ENCODE peak calls at places on chromosomes 13 and 19, in four cellular contexts. I is adrenal gland, L is esophagus squamous epithelium, O is testis. F is an unnamed sample.

GRCh38 chr13:23822252-23822824 is 66.9 kb downstream of the MIPEP start:
- DNase-seq in L (no peak), O (no peak), I (no peak), F (no peak)

GRCh38 chr13:42525035-42525504 is 48.9 kb upstream of the TNFSF11 start:
- DNase-seq in L (no peak), I (no peak), O (no peak), F (no peak)

GRCh38 chr19:13007292-13008045 is 12.2 kb downstream of the NFIX start:
- DNase-seq in L (no peak), O (peak; percentile 75), I (no peak), F (peak; percentile 96)

GRCh38 chr19:15463865-15464371 is 426 bp downstream of the RASAL3 start:
- DNase-seq in O (no peak), I (no peak), L (peak; percentile 20), F (no peak)

GRCh38 chr19:15643387-15643786 is 2.7 kb downstream of the CYP4F3 start:
- DNase-seq in O (no peak), I (no peak), L (no peak), F (no peak)

GRCh38 chr19:3565177-3565576 is 7.6 kb upstream of the HMG20B start:
- DNase-seq in I (no peak), L (no peak), O (no peak), F (no peak)

GRCh38 chr13:44230736-44231135 is 142.9 kb upstream of the SERP2 start:
- DNase-seq in L (no peak), O (no peak), I (no peak), F (no peak)

GRCh38 chr19:6754653-6755463 is 12.4 kb downstream of the SH2D3A start:
- DNase-seq in L (no peak), O (no peak), I (no peak), F (no peak)

GRCh38 chr19:41939861-41940442 is 11.7 kb upstream of the ERFL start:
- DNase-seq in I (no peak), O (peak; percentile 21), L (no peak), F (no peak)

GRCh38 chr13:44364601-44365000 is 9.0 kb upstream of the SERP2 start:
- DNase-seq in O (no peak), I (no peak), L (no peak), F (no peak)

GRCh38 chr13:91722267-91722884 is 324.0 kb downstream of the GPC5 start:
- DNase-seq in I (no peak), O (no peak), L (no peak), F (no peak)

GRCh38 chr13:65892859-65893258 is 1337.3 kb downstream of the PCDH9 start:
- DNase-seq in L (no peak), I (no peak), O (no peak), F (no peak)

GRCh38 chr19:50050406-50051223 is 24.8 kb downstream of the ZNF473 start:
- DNase-seq in L (peak; percentile 11), O (peak; percentile 85), I (peak; percentile 78), F (peak; percentile 75)

GRCh38 chr19:7658219-7658686 is 10.6 kb upstream of the RETN start:
- DNase-seq in I (no peak), O (no peak), L (no peak), F (no peak)

GRCh38 chr19:6439743-6440142 is 6.2 kb upstream of the SLC25A41 start:
- DNase-seq in L (no peak), O (no peak), I (no peak), F (no peak)

GRCh38 chr13:72205773-72206172 is 338.8 kb upstream of the DACH1 start:
- DNase-seq in L (no peak), I (no peak), O (no peak), F (no peak)

GRCh38 chr13:41528021-41528420 is 70.7 kb downstream of the RGCC start:
- DNase-seq in L (no peak), O (no peak), I (no peak), F (no peak)

GRCh38 chr13:31882794-31883193 is 143.5 kb downstream of the RXFP2 start:
- DNase-seq in O (no peak), L (no peak), I (no peak), F (no peak)

GRCh38 chr13:40230833-40231266 is 435.6 kb downstream of the FOXO1 start:
- DNase-seq in I (peak; percentile 41), L (no peak), O (no peak), F (no peak)

GRCh38 chr19:10205636-10206035 is 10.9 kb upstream of the DNMT1 start:
- DNase-seq in I (no peak), L (no peak), O (no peak), F (no peak)

GRCh38 chr13:43686557-43686956 is 100.2 kb downstream of the ENOX1 start:
- DNase-seq in I (peak; percentile 81), L (no peak), O (no peak), F (no peak)

GRCh38 chr19:3580156-3580955 is 4.9 kb upstream of the GIPC3 start:
- DNase-seq in I (peak; percentile 90), L (no peak), O (no peak), F (no peak)

GRCh38 chr19:51016798-51017683 is 2.5 kb downstream of the KLK10 start:
- DNase-seq in I (peak; percentile 33), O (peak; percentile 87), L (no peak), F (peak; percentile 74)

GRCh38 chr19:14482112-14482941 is 7.2 kb upstream of the PTGER1 start:
- DNase-seq in I (no peak), L (no peak), O (no peak), F (no peak)

GRCh38 chr19:17610384-17610783 is 54.9 kb downstream of the COLGALT1 start:
- DNase-seq in O (no peak), L (no peak), I (no peak), F (no peak)

GRCh38 chr19:19137556-19138109 is 645 bp downstream of the TMEM161A start:
- DNase-seq in L (no peak), I (peak; percentile 28), O (no peak), F (no peak)

GRCh38 chr13:93316848-93317247 is 90.2 kb downstream of the GPC6 start:
- DNase-seq in O (no peak), I (no peak), L (no peak), F (no peak)

GRCh38 chr13:96533408-96533807 is 443.5 kb downstream of the HS6ST3 start:
- DNase-seq in I (no peak), O (no peak), L (no peak), F (no peak)

GRCh38 chr19:55474269-55475265 is 1.9 kb upstream of the ZNF628 start:
- DNase-seq in L (no peak), I (no peak), O (no peak), F (no peak)

GRCh38 chr19:55472463-55472862 is 4.0 kb upstream of the ZNF628 start:
- DNase-seq in O (no peak), L (no peak), I (no peak), F (no peak)

GRCh38 chr19:55471266-55471665 is 5.2 kb upstream of the ZNF628 start:
- DNase-seq in L (no peak), I (no peak), O (no peak), F (no peak)

GRCh38 chr19:55473201-55473600 is 3.2 kb upstream of the ZNF628 start:
- DNase-seq in O (no peak), I (no peak), L (no peak), F (no peak)

GRCh38 chr19:55473613-55474012 is 2.8 kb upstream of the ZNF628 start:
- DNase-seq in I (no peak), L (no peak), O (no peak), F (no peak)
- H3K4me3 ChIP-seq in I (no peak overlapping the region), L (no peak overlapping the region), O (no peak overlapping the region), F (no peak overlapping the region)

DNA sequence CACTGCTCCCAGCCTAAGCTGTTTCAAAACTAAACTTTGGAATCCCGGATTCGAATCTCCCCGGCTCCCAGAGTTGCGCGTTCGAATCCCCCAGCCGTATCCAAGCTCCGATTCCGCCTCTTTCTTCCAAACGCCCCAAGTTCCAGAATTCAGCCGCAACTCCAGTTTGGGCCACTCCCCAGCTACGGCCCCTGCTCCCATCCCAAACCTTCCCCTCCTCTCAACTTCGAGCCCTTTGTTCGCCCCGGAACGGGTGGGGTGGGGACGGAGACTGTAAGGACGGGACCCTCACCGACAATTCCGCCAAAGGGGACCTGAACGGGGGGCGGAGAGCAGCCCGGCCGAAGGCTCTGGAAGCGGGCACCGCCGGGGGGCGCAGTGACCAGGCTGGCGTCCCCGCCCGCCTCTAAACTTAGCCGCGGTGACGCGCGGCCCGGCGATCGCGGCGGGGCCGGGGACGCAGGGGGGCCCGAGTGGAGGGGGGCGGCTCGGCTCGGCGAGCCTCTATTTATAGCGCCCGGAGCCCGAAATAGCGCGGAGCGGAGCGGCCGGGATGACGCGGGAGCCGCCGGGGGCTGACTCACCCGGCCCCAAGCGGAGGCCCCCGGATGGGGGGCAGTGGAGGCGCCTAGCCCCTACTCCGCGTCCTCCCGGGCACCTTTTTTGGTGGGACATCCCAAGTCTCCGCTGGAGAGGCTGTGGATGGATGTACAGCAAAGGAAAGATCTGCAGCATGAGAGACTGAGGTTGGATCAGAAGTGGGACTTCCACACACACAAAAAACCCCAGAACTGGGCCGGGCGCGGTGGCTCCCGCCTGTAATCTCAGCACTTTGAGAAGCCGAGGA is 4.9 kb upstream of the ERCC1 start:
- DNase-seq in O (peak; percentile 46), I (peak; percentile 62), L (no peak), F (no peak)
- TF ChIP-seq POLR2A in O (no peak), I (no peak), L (peak; percentile 13), F (no peak)

GRCh38 chr13:33018886-33019285 is 2.7 kb downstream of the KL start:
- DNase-seq in I (no peak), O (no peak), L (no peak), F (no peak)
- H3K27me3 ChIP-seq in I (no peaks in the 10 kb centered on the region), O (no peaks in the 10 kb centered on the region), L (peaks cover 7% of the 10 kb centered on the region), F (no peaks in the 10 kb centered on the region)

DNA sequence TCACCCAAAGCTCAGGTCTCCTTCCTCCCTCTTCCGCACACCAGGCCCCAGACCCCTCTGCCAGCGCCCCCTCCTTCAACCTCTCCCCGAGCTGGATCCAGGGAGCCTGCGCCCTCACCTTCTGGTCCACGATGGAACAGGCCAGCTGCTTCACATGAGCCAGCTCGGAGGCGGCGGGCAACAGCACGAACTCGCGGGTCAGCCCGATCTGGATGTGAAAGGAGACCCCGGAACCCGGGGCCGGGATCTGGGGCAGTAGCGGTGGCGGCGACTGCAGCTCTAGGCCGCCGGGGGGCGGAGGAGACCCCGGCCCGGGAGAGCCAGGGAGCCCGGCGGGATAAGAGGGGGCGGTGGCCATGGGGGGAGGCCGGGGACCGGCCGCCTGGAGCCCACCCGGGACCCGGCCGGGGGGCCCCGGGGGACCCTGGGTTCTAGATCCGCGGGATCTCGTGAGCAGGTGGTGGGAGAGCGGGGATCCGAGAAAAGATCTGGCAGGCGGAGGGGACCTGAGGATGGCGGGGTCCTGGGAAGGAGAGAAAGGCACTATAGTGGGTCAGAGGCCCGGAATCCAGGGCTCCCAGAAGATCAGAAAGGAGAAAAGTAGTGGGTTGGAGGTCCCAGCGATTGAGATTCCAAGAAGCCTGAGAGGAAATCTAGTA is 772 bp downstream of the PRKD2 start:
- DNase-seq in I (no peak), L (no peak), O (no peak), F (no peak)
- H3K4me3 ChIP-seq in I (peak overlapping the region; percentile 82), L (peak overlapping the region; percentile 95), O (peak overlapping the region; percentile 56), F (peak overlapping the region; percentile 63)

GRCh38 chr19:48444933-48445194 is 919 bp upstream of the GRWD1 start:
- DNase-seq in L (no peak), O (no peak), I (no peak), F (no peak)

GRCh38 chr19:48444129-48444932 is 1.5 kb upstream of the GRWD1 start:
- DNase-seq in L (no peak), O (no peak), I (no peak), F (no peak)

GRCh38 chr19:48446579-48446978 is 796 bp downstream of the GRWD1 start:
- DNase-seq in I (no peak), L (no peak), O (no peak), F (no peak)

GRCh38 chr19:48445256-48445605 is 552 bp upstream of the GRWD1 start:
- DNase-seq in O (peak; percentile 61), L (no peak), I (peak; percentile 48), F (peak; percentile 41)

GRCh38 chr19:48445606-48446481 is at the start of gene GRWD1:
- DNase-seq in O (peak; percentile 98), I (peak; percentile 93), L (peak; percentile 83), F (peak; percentile 92)
- TF ChIP-seq POLR2A in O (no peak), I (peak; percentile 35), L (peak; percentile 52), F (peak; percentile 35)

GRCh38 chr19:30059741-30060140 is 117.7 kb downstream of the URI1 start:
- DNase-seq in L (no peak), O (no peak), I (no peak), F (no peak)
- H3K27me3 ChIP-seq in L (no peaks in the 10 kb centered on the region), O (no peaks in the 10 kb centered on the region), I (no peaks in the 10 kb centered on the region), F (no peaks in the 10 kb centered on the region)

F was measured in prostate gland.